ENCODE peak calls at places on chromosomes 12 and 14, in eight cellular contexts. B is GM23338, C is stomach, A is transverse colon, N is esophagus muscularis mucosa, R is suprapubic skin, P is HCT116, S is HepG2. O is an unnamed sample.

GRCh38 chr12:87520968-87521367 is 508.2 kb downstream of the C12orf50 start:
- DNase-seq in B (no peak), C (no peak), A (no peak), N (no peak), R (no peak), P (no peak), S (no peak), O (no peak)

GRCh38 chr12:72346331-72346944 is 74.3 kb downstream of the TRHDE start:
- DNase-seq in B (peak), C (peak), A (peak), N (no peak), R (no peak), P (peak), S (peak), O (no peak)

GRCh38 chr12:50949801-50950302 is 2.5 kb upstream of the HIGD1C start:
- DNase-seq in B (no peak), C (no peak), A (no peak), N (no peak), R (no peak), P (no peak), S (no peak), O (no peak)

GRCh38 chr12:11884661-11885060 is 186.1 kb upstream of the BCL2L14 start:
- DNase-seq in B (no peak), C (peak), A (peak), N (no peak), R (no peak), P (no peak), S (peak), O (no peak)

GRCh38 chr12:131195796-131196195 is 242.1 kb downstream of the ADGRD1 start:
- DNase-seq in B (no peak), C (no peak), A (no peak), N (peak), R (no peak), P (no peak), S (no peak), O (no peak)

GRCh38 chr14:93490001-93490400 is 59.3 kb downstream of the UNC79 start:
- DNase-seq in B (no peak), C (no peak), A (no peak), N (no peak), R (no peak), P (no peak), S (no peak), O (no peak)

GRCh38 chr12:122106891-122107660 is 28.5 kb downstream of the MLXIP start:
- DNase-seq in B (no peak), C (peak), A (peak), N (no peak), R (no peak), P (no peak), S (no peak), O (no peak)

GRCh38 chr12:12671850-12672660 is 23.9 kb downstream of the GPR19 start:
- DNase-seq in B (no peak), C (no peak), A (no peak), N (no peak), R (no peak), P (no peak), S (no peak), O (no peak)

GRCh38 chr12:7042847-7043246 is 17.7 kb upstream of the C1S start:
- DNase-seq in B (peak), C (no peak), A (no peak), N (no peak), R (no peak), P (peak), S (peak), O (no peak)

GRCh38 chr12:52924764-52925716 is 20.2 kb upstream of the KRT8 start:
- DNase-seq in B (no peak), C (no peak), A (peak), N (no peak), R (no peak), P (peak), S (peak), O (no peak)

GRCh38 chr14:63564318-63564717 is 21.1 kb upstream of the PPP2R5E start:
- DNase-seq in B (no peak), C (no peak), A (peak), N (no peak), R (no peak), P (no peak), S (no peak), O (no peak)

GRCh38 chr12:93699271-93700141 is 22.3 kb downstream of the CRADD start:
- DNase-seq in B (peak), C (no peak), A (no peak), N (no peak), R (no peak), P (no peak), S (peak), O (no peak)

GRCh38 chr14:55454264-55455151 is 14.1 kb upstream of the TBPL2 start:
- DNase-seq in B (no peak), C (peak), A (peak), N (peak), R (no peak), P (peak), S (peak), O (no peak)

GRCh38 chr12:10779103-10779502 is 23.3 kb downstream of the TAS2R7 start:
- DNase-seq in B (no peak), C (no peak), A (no peak), N (no peak), R (no peak), P (no peak), S (no peak), O (no peak)

GRCh38 chr12:23950775-23951391 is 1.4 kb upstream of the SOX5 start:
- DNase-seq in B (peak), C (no peak), A (no peak), N (no peak), R (no peak), P (no peak), S (peak), O (no peak)

GRCh38 chr12:51482808-51483532 is 58.3 kb downstream of the SLC4A8 start:
- DNase-seq in B (no peak), C (no peak), A (no peak), N (no peak), R (no peak), P (no peak), S (no peak), O (no peak)

GRCh38 chr14:64826845-64827244 is 52.9 kb downstream of the SPTB start:
- DNase-seq in B (no peak), C (no peak), A (no peak), N (no peak), R (no peak), P (no peak), S (no peak), O (no peak)

GRCh38 chr14:104676694-104677505 is 12.5 kb upstream of the INF2 start:
- DNase-seq in B (peak), C (no peak), A (peak), N (no peak), R (no peak), P (no peak), S (peak), O (no peak)

GRCh38 chr12:49276304-49277290 is 11.7 kb downstream of the TUBA1C start:
- DNase-seq in B (no peak), C (no peak), A (no peak), N (no peak), R (no peak), P (no peak), S (no peak), O (no peak)

GRCh38 chr12:2233034-2233433 is 180.2 kb downstream of the CACNA1C start:
- DNase-seq in B (no peak), C (no peak), A (no peak), N (no peak), R (no peak), P (no peak), S (no peak), O (no peak)

GRCh38 chr12:115979351-115979750 is 298.1 kb downstream of the MED13L start:
- DNase-seq in B (no peak), C (no peak), A (no peak), N (no peak), R (no peak), P (no peak), S (no peak), O (no peak)

GRCh38 chr12:129873458-129873857 is 30.4 kb downstream of the TMEM132D start:
- DNase-seq in B (no peak), C (no peak), A (no peak), N (peak), R (no peak), P (no peak), S (no peak), O (no peak)

GRCh38 chr14:77158175-77158908 is 16.8 kb upstream of the ZDHHC22 start:
- DNase-seq in B (peak), C (no peak), A (no peak), N (no peak), R (peak), P (no peak), S (no peak), O (no peak)

GRCh38 chr12:32843528-32844095 is 53.0 kb downstream of the PKP2 start:
- DNase-seq in B (peak), C (no peak), A (no peak), N (no peak), R (no peak), P (no peak), S (no peak), O (no peak)

GRCh38 chr14:99156026-99156425 is 116.0 kb downstream of the BCL11B start:
- DNase-seq in B (no peak), C (peak), A (no peak), N (no peak), R (peak), P (no peak), S (no peak), O (no peak)

GRCh38 chr12:38890102-38890501 is 15.3 kb downstream of the CPNE8 start:
- DNase-seq in B (no peak), C (no peak), A (no peak), N (no peak), R (no peak), P (no peak), S (no peak), O (no peak)

GRCh38 chr12:45774508-45775162 is 45.1 kb downstream of the ARID2 start:
- DNase-seq in B (no peak), C (no peak), A (no peak), N (no peak), R (no peak), P (no peak), S (no peak), O (no peak)

GRCh38 chr12:12336511-12336910 is 13.5 kb downstream of the MANSC1 start:
- DNase-seq in B (no peak), C (no peak), A (no peak), N (no peak), R (peak), P (no peak), S (no peak), O (no peak)

GRCh38 chr14:75450381-75451276 is 22.8 kb downstream of the JDP2 start:
- DNase-seq in B (no peak), C (peak), A (peak), N (no peak), R (no peak), P (no peak), S (peak), O (no peak)

GRCh38 chr14:106459971-106460730 is 933.8 kb downstream of the TMEM121 start:
- DNase-seq in B (peak), C (no peak), A (peak), N (no peak), R (no peak), P (no peak), S (no peak), O (peak)

GRCh38 chr14:66649515-66649914 is 141.6 kb downstream of the GPHN start:
- DNase-seq in B (no peak), C (no peak), A (no peak), N (no peak), R (no peak), P (no peak), S (no peak), O (no peak)

GRCh38 chr12:7106082-7106481 is 2.9 kb downstream of the C1RL start:
- DNase-seq in B (no peak), C (no peak), A (no peak), N (no peak), R (no peak), P (no peak), S (no peak), O (no peak)

GRCh38 chr14:58151701-58152568 is at the start of gene ARMH4:
- DNase-seq in B (peak), C (peak), A (peak), N (peak), R (peak), P (peak), S (peak), O (peak)

GRCh38 chr12:53223006-53223305 is 9.1 kb downstream of the RARG start:
- DNase-seq in B (peak), C (no peak), A (no peak), N (no peak), R (no peak), P (no peak), S (no peak), O (no peak)

GRCh38 chr14:97021001-97021400 is 223.8 kb downstream of the VRK1 start:
- DNase-seq in B (no peak), C (no peak), A (no peak), N (no peak), R (no peak), P (no peak), S (no peak), O (no peak)
- TF ChIP-seq POLR2AphosphoS5 in B (no peak), C (no peak), A (no peak), N (no peak), R (no peak), P (no peak), S (no peak), O (no peak)

DNA sequence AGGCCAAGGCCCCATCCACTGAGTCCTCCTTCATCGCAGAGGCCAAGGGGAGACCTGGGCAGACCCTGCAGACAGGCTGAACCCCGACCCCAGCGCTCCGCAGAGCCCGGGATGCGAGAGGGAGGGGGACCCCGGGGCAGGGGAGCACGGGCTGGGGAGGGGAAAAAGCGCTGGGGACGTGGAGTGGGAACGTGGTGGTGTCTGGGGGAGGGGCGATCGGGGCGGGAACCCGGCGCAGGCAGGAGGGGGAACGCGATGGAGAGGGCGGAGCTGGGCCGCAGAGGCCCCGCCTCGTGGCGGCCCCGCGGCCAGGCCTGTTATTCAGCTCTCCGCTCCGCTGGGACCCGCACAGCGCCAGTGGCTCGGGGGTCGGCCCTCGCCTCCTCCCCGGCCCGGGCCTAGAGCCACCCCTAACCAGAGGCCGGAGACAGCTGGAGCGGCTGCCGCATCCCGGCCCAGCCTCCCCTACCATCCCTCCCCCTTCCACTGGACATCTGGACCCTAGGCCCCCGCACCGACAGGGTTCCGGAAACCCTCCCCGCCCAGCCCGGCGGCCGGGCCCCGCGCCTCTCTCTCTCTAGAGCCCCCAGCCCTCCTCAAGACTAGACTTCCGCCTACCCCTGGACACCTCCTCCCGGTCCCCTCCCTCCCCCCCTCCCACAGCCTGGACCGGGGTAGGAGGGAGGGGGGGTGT is at the start of gene ARHGEF25:
- DNase-seq in B (peak), C (peak), A (peak), N (no peak), R (no peak), P (no peak), S (peak), O (peak)
- TF ChIP-seq POLR2AphosphoS5 in B (peak), C (no peak), A (no peak), N (peak), R (no peak), P (peak), S (peak), O (no peak)

GRCh38 chr14:31280871-31281220 is 73.3 kb upstream of the HECTD1 start:
- DNase-seq in B (no peak), C (no peak), A (no peak), N (peak), R (no peak), P (no peak), S (no peak), O (no peak)

GRCh38 chr14:31280132-31280870 is 72.7 kb upstream of the HECTD1 start:
- DNase-seq in B (no peak), C (no peak), A (no peak), N (peak), R (no peak), P (no peak), S (peak), O (no peak)

GRCh38 chr14:31286456-31287293 is 79.1 kb upstream of the HECTD1 start:
- DNase-seq in B (peak), C (no peak), A (no peak), N (no peak), R (no peak), P (peak), S (peak), O (no peak)

GRCh38 chr14:31283153-31283552 is 75.6 kb upstream of the HECTD1 start:
- DNase-seq in B (no peak), C (no peak), A (no peak), N (no peak), R (no peak), P (no peak), S (no peak), O (no peak)

DNA sequence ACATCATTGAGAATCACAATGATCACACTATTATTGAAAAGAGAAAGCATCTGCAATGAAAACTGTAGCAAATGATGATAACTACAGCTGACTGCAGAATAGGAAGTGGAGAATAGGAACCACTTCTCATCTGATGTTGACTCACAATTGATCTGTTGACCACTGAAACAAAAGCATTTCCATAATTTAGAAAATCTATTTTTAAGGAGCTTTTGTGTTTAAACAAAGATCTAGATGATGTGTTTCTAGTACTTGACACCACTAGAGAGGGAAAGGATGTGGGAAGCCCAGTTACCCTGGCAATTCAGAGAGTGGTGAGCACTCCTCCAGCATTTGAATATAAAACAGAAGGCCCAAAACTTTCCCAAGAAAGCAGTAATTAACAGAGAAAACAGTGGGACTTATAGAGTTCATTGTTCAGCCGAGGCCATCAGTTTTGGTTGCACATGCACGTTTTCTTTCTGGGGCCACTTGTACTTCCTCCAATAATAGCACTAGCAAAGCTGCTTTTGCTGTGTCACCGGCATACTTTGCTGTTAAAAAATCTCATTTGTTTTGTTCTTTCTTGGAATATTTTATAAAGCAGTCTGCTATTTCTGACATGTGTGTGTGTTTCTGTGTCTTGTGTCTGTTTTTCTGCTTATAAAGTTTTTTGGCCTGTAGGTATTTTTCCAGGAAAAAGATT is 76.1 kb upstream of the HECTD1 start:
- DNase-seq in B (no peak), C (no peak), A (no peak), N (peak), R (no peak), P (no peak), S (no peak), O (no peak)
- TF ChIP-seq POLR2AphosphoS5 in B (no peak), C (no peak), A (no peak), N (no peak), R (no peak), P (no peak), S (no peak), O (no peak)

GRCh38 chr12:120538281-120539156 is 4.4 kb downstream of the RNF10 start:
- DNase-seq in B (no peak), C (peak), A (peak), N (no peak), R (no peak), P (no peak), S (peak), O (no peak)

GRCh38 chr12:120542166-120542565 is 8.0 kb downstream of the RNF10 start:
- DNase-seq in B (no peak), C (no peak), A (no peak), N (no peak), R (no peak), P (no peak), S (no peak), O (no peak)

GRCh38 chr12:120539303-120539702 is 5.1 kb downstream of the RNF10 start:
- DNase-seq in B (no peak), C (no peak), A (no peak), N (no peak), R (no peak), P (no peak), S (no peak), O (no peak)

GRCh38 chr12:120536064-120536791 is 2.1 kb downstream of the RNF10 start:
- DNase-seq in B (no peak), C (peak), A (peak), N (no peak), R (no peak), P (no peak), S (peak), O (no peak)

DNA sequence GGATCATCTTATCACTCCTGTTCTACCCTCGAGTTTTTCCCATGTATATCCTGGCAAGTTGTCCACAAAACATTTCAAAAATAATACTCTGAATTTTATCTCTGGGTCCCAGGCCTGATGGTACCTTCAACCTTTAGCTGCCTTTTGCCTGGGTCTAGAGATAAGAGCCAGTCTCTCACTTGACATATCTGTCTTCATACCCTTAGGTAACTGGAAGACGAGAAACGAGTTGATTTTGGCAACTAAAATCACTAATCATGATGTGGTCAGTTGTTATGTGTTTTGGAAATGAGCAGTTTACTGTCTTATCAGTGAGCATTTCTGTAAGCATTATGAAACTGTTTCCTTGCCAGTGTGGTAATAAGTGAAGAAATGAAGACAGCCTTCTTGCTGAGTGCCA is 6.3 kb downstream of the RNF10 start:
- DNase-seq in B (no peak), C (no peak), A (no peak), N (no peak), R (no peak), P (no peak), S (no peak), O (no peak)
- TF ChIP-seq POLR2AphosphoS5 in B (no peak), C (no peak), A (no peak), N (peak), R (no peak), P (no peak), S (no peak), O (no peak)

DNA sequence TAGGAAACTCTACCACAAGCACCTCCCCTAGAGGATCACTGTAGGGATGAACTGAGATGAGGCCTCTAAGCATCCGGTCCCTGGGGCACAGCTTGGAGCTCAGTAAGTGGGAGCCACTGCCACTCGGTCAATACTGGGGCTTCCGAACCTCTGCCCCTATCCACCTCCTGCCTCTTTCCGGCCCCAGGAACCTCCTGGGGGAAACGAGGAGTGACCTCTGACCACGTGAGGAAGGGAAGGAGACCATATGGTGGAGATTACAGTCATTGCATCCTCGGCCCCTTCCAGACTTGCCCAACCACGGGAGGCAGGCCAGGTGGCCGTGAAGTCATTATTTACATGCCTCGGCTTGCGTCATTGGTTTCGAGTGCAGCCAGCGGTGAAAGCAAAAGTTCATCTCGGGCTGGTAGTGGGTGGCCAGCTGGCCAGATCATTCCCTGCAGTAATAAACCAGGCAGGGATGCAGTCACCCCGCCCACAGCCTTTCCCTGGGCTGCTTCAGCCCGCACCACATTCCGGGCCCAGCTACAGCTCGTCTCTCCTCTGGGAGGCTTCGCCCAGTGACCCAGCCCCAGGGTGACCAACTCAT is 65.4 kb downstream of the C14orf132 start:
- DNase-seq in B (no peak), C (peak), A (peak), N (peak), R (peak), P (no peak), S (peak), O (no peak)
- TF ChIP-seq POLR2AphosphoS5 in B (no peak), C (peak), A (peak), N (peak), R (peak), P (no peak), S (no peak), O (no peak)